ENCODE peak calls at places on chromosomes 12 and 14, in six cellular contexts. R, N, W, B, S and H are unnamed samples.

GRCh38 chr12:132364348-132364902 is 35.0 kb upstream of the GALNT9 start:
- DNase-seq in B (no peak), N (no peak), S (no peak), W (no peak), R (no peak), H (no peak)

GRCh38 chr12:29589852-29590251 is 92.4 kb upstream of the OVCH1 start:
- DNase-seq in S (no peak), N (no peak), R (no peak), W (no peak), B (no peak), H (no peak)

GRCh38 chr14:28321475-28322244 is 444.9 kb upstream of the FOXG1 start:
- DNase-seq in B (no peak), R (no peak), W (no peak), S (peak), N (no peak), H (no peak)

GRCh38 chr12:62711626-62712305 is 223.2 kb downstream of the PPM1H start:
- DNase-seq in W (no peak), S (no peak), R (no peak), N (no peak), B (no peak), H (no peak)

GRCh38 chr14:60789656-60790055 is 55.1 kb downstream of the MNAT1 start:
- DNase-seq in N (no peak), R (no peak), B (no peak), W (no peak), S (no peak), H (no peak)

GRCh38 chr12:69239922-69240624 is 704 bp downstream of the CPSF6 start:
- DNase-seq in N (peak), W (peak), B (peak), S (peak), R (peak), H (no peak)

GRCh38 chr12:130225347-130225746 is 63.1 kb downstream of the FZD10 start:
- DNase-seq in R (no peak), B (no peak), S (no peak), W (no peak), N (no peak), H (no peak)

GRCh38 chr12:95277139-95277538 is 59.5 kb downstream of the VEZT start:
- DNase-seq in B (no peak), R (no peak), N (no peak), S (no peak), W (peak), H (no peak)

GRCh38 chr12:3872800-3873636 is at the start of gene PARP11:
- DNase-seq in R (peak), W (peak), B (peak), S (peak), N (peak), H (peak)

GRCh38 chr12:122891661-122892525 is 4.0 kb downstream of the VPS37B start:
- DNase-seq in W (peak), B (no peak), N (no peak), S (peak), R (no peak), H (no peak)

GRCh38 chr12:88258396-88258795 is 116.3 kb downstream of the TMTC3 start:
- DNase-seq in R (no peak), B (no peak), N (no peak), S (no peak), W (peak), H (no peak)

GRCh38 chr12:76265424-76266180 is 82.6 kb downstream of the BBS10 start:
- DNase-seq in B (no peak), R (no peak), W (no peak), S (no peak), N (no peak), H (no peak)

GRCh38 chr12:22974865-22975264 is 349.9 kb downstream of the ETNK1 start:
- DNase-seq in B (no peak), N (no peak), S (peak), W (peak), R (no peak), H (no peak)

GRCh38 chr12:107632246-107632645 is 53.4 kb upstream of the PWP1 start:
- DNase-seq in S (no peak), B (no peak), W (no peak), N (no peak), R (no peak), H (no peak)